ENCODE peak calls at places on chromosomes 13 and 19, in nine cellular contexts. K is cardiac muscle cell, I is aorta, L is heart right ventricle, M is mesenchymal stem cell, Y is fibroblast of lung, H is BE2C, N is gastrocnemius medialis, S is body of pancreas. Q is an unnamed sample.

GRCh38 chr19:43534811-43535761 is 2.1 kb downstream of the ZNF575 start:
- DNase-seq in N (no peak), S (peak; percentile 71), M (peak; percentile 74), Y (peak; percentile 61), I (peak; percentile 80), K (peak; percentile 79), L (peak; percentile 68), H (peak; percentile 75), Q (peak; percentile 88)

GRCh38 chr13:48644141-48644540 is 9.6 kb upstream of the CYSLTR2 start:
- DNase-seq in I (no peak), H (peak; percentile 28), S (no peak), K (no peak), Y (no peak), M (no peak), L (no peak), N (no peak), Q (no peak)

GRCh38 chr19:16497042-16497441 is 848 bp downstream of the C19orf44 start:
- DNase-seq in Y (no peak), M (peak; percentile 19), I (no peak), K (no peak), L (no peak), S (no peak), N (no peak), H (no peak), Q (no peak)

GRCh38 chr13:36910545-36910944 is 9.5 kb downstream of the SMAD9 start:
- DNase-seq in K (no peak), Y (no peak), N (no peak), M (no peak), L (no peak), S (no peak), H (peak; percentile 70), I (no peak), Q (no peak)

GRCh38 chr19:4976412-4977298 is 7.7 kb downstream of the KDM4B start:
- DNase-seq in H (no peak), I (peak; percentile 85), K (peak; percentile 99), N (peak; percentile 92), S (peak; percentile 55), Y (peak; percentile 93), M (peak; percentile 99), L (peak; percentile 57), Q (peak; percentile 87)

GRCh38 chr13:105598551-105598950 is 936.9 kb downstream of the EFNB2 start:
- DNase-seq in S (no peak), M (peak; percentile 32), I (no peak), H (no peak), K (peak; percentile 29), L (no peak), N (no peak), Y (peak; percentile 90), Q (no peak)

GRCh38 chr19:5038631-5039271 is 69.8 kb downstream of the KDM4B start:
- DNase-seq in I (no peak), Y (no peak), H (peak; percentile 44), K (peak; percentile 34), N (no peak), L (no peak), S (no peak), M (peak; percentile 40), Q (peak; percentile 46)

GRCh38 chr19:13623686-13624405 is 117.6 kb upstream of the CACNA1A start:
- DNase-seq in K (no peak), M (no peak), H (no peak), S (no peak), I (no peak), L (no peak), Y (no peak), N (no peak), Q (no peak)

GRCh38 chr19:39968789-39969188 is 2.2 kb upstream of the PSMC4 start:
- DNase-seq in K (no peak), H (no peak), S (no peak), N (no peak), M (no peak), L (no peak), Y (no peak), I (no peak), Q (no peak)

GRCh38 chr13:60583911-60584753 is 187.1 kb downstream of the TDRD3 start:
- DNase-seq in N (no peak), M (peak; percentile 39), Y (peak; percentile 94), K (peak; percentile 80), H (peak; percentile 15), S (no peak), I (no peak), L (no peak), Q (no peak)

GRCh38 chr19:54609356-54609791 is 15.9 kb downstream of the LILRA1 start:
- DNase-seq in M (no peak), H (no peak), I (no peak), N (no peak), S (no peak), K (no peak), Y (no peak), L (no peak), Q (no peak)

GRCh38 chr13:46668302-46668720 is 115.3 kb downstream of the LRCH1 start:
- DNase-seq in K (peak; percentile 95), I (peak; percentile 68), N (peak; percentile 12), Y (peak; percentile 92), H (no peak), L (peak; percentile 65), S (no peak), M (peak; percentile 74), Q (peak; percentile 42)

GRCh38 chr13:30441304-30441703 is 19.0 kb downstream of the UBE2L5 start:
- DNase-seq in L (no peak), Y (peak; percentile 38), N (no peak), M (no peak), K (no peak), I (no peak), H (no peak), S (no peak), Q (no peak)

GRCh38 chr13:49517461-49517860 is 21.7 kb downstream of the PHF11 start:
- DNase-seq in L (no peak), H (peak; percentile 50), N (no peak), I (no peak), M (peak; percentile 40), Y (no peak), K (peak; percentile 23), S (no peak), Q (no peak)

GRCh38 chr13:40130871-40131636 is 475.6 kb downstream of the COG6 start:
- DNase-seq in H (no peak), I (no peak), M (peak; percentile 69), N (no peak), L (no peak), Y (peak; percentile 68), S (no peak), K (peak; percentile 53), Q (no peak)

GRCh38 chr19:19597809-19598306 is 20.6 kb downstream of the PBX4 start:
- DNase-seq in I (no peak), L (no peak), Y (no peak), K (no peak), S (no peak), H (no peak), M (no peak), N (no peak), Q (no peak)

GRCh38 chr13:102856603-102857002 is 10.8 kb downstream of the ERCC5 start:
- DNase-seq in S (peak; percentile 33), L (peak; percentile 71), N (peak; percentile 17), H (peak; percentile 79), Y (peak; percentile 68), M (no peak), I (no peak), K (peak; percentile 71), Q (peak; percentile 66)

GRCh38 chr19:40216013-40216776 is 2.0 kb downstream of the TTC9B start:
- DNase-seq in Y (no peak), K (no peak), I (no peak), N (no peak), H (no peak), M (no peak), L (no peak), S (no peak), Q (no peak)

GRCh38 chr13:73835138-73835721 is 299.0 kb downstream of the KLF12 start:
- DNase-seq in N (no peak), I (no peak), Y (peak; percentile 35), M (peak; percentile 61), L (no peak), H (no peak), S (no peak), K (peak; percentile 61), Q (no peak)

GRCh38 chr13:112616586-112617381 is 28.8 kb upstream of the TUBGCP3 start:
- DNase-seq in K (peak; percentile 62), S (peak; percentile 49), H (peak; percentile 46), L (peak; percentile 22), N (no peak), M (peak; percentile 60), I (no peak), Y (peak; percentile 23), Q (no peak)

GRCh38 chr19:6464070-6464873 is at the start of gene CRB3:
- DNase-seq in I (no peak), N (no peak), Y (no peak), S (peak; percentile 97), L (no peak), M (no peak), K (no peak), H (no peak), Q (no peak)

GRCh38 chr19:658916-659839 is 3.8 kb downstream of the RNF126 start:
- DNase-seq in N (no peak), L (no peak), M (no peak), K (peak; percentile 29), H (peak; percentile 72), I (no peak), S (no peak), Y (peak; percentile 67), Q (peak; percentile 92)

GRCh38 chr19:45097776-45098520 is 5.0 kb downstream of the PPP1R37 start:
- DNase-seq in K (peak; percentile 90), H (peak; percentile 77), I (peak; percentile 77), N (peak; percentile 90), M (peak; percentile 97), Y (peak; percentile 96), L (peak; percentile 50), S (peak; percentile 51), Q (peak; percentile 68)
- H3K4me1 ChIP-seq in K (peaks cover 23% of the 10 kb centered on the region), H (peaks cover 37% of the 10 kb centered on the region), I (no peaks in the 10 kb centered on the region), N (peaks cover 77% of the 10 kb centered on the region), M (peaks cover 67% of the 10 kb centered on the region), Y (peaks cover 47% of the 10 kb centered on the region), L (peaks cover 73% of the 10 kb centered on the region), S (peaks cover 94% of the 10 kb centered on the region), Q (peaks cover 21% of the 10 kb centered on the region)

GRCh38 chr19:46474211-46474610 is 2.8 kb upstream of the PNMA8A start:
- DNase-seq in L (no peak), K (no peak), I (no peak), M (no peak), Y (no peak), S (no peak), H (no peak), N (no peak), Q (no peak)
- H3K27me3 ChIP-seq in L (peaks cover 12% of the 10 kb centered on the region), K (no peaks in the 10 kb centered on the region), I (no peaks in the 10 kb centered on the region), M (no peaks in the 10 kb centered on the region), Y (no peaks in the 10 kb centered on the region), S (no peaks in the 10 kb centered on the region), H (no peaks in the 10 kb centered on the region), N (no peaks in the 10 kb centered on the region), Q (no peaks in the 10 kb centered on the region)

DNA sequence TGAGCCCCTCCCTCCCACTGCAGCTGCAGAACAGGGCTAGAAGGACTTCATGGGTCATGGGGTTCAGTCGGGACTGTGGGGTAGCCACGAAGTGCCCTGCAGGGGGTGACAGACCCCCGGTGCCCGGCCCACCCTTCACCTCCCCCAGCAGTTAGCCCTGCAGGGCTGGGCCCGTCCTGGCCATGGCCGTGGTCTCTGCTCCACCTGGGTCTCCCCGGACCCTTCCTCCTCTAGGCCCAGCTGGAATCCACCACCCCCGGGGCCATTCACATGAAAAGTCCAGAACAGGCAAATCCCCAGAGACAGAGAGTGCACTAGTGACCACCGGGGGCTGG is 17.3 kb downstream of the MKNK2 start:
- DNase-seq in H (no peak), M (no peak), N (no peak), K (no peak), Y (no peak), S (no peak), L (no peak), I (no peak), Q (peak; percentile 63)
- H3K4me1 ChIP-seq in H (peaks cover 7% of the 10 kb centered on the region), M (peaks cover 20% of the 10 kb centered on the region), N (peaks cover 22% of the 10 kb centered on the region), K (peaks cover 3% of the 10 kb centered on the region), Y (peaks cover 10% of the 10 kb centered on the region), S (peaks cover 43% of the 10 kb centered on the region), L (peaks cover 19% of the 10 kb centered on the region), I (no peaks in the 10 kb centered on the region), Q (peaks cover 8% of the 10 kb centered on the region)

GRCh38 chr19:58356971-58357797 is 3.9 kb upstream of the A1BG start:
- DNase-seq in Y (no peak), H (no peak), L (no peak), K (peak; percentile 53), N (no peak), I (peak; percentile 15), M (no peak), S (no peak), Q (peak; percentile 75)
- H3K27me3 ChIP-seq in Y (no peaks in the 10 kb centered on the region), H (no peaks in the 10 kb centered on the region), L (peaks cover 38% of the 10 kb centered on the region), K (no peaks in the 10 kb centered on the region), N (peaks cover 9% of the 10 kb centered on the region), I (no peaks in the 10 kb centered on the region), M (peaks cover 24% of the 10 kb centered on the region), S (no peaks in the 10 kb centered on the region), Q (no peaks in the 10 kb centered on the region)